ENCODE peak calls at places on chromosomes 1 and 21, in seven cellular contexts. One of them, this sample, is unnamed.

GRCh38 chr1:232149302-232150201 is 480.4 kb downstream of the SIPA1L2 start:
- DNase-seq in non-pigmented ciliary epithelial cell: no peak
- DNase-seq in dorsolateral prefrontal cortex: no peak
- DNase-seq in stimulated activated CD4-positive, alpha-beta T cell treated with anti-CD3 and anti-CD28 coated beads, Interleukin-15, amount 100 ng/mL, for 24 hours: no peak
- DNase-seq in Daoy: peak
- DNase-seq in AG08396: no peak
- DNase-seq in fibroblast of the aortic adventitia: peak
- DNase-seq in this sample: peak

GRCh38 chr1:237851209-237851845 is 39.4 kb downstream of the ZP4 start:
- DNase-seq in AG08396: no peak
- DNase-seq in dorsolateral prefrontal cortex: peak
- DNase-seq in Daoy: peak
- DNase-seq in fibroblast of the aortic adventitia: peak
- DNase-seq in non-pigmented ciliary epithelial cell: no peak
- DNase-seq in stimulated activated CD4-positive, alpha-beta T cell treated with anti-CD3 and anti-CD28 coated beads, Interleukin-15, amount 100 ng/mL, for 24 hours: peak
- DNase-seq in this sample: peak

GRCh38 chr21:45542667-45543370 is 579 bp upstream of the SLC19A1 start:
- DNase-seq in non-pigmented ciliary epithelial cell: no peak
- DNase-seq in Daoy: peak
- DNase-seq in stimulated activated CD4-positive, alpha-beta T cell treated with anti-CD3 and anti-CD28 coated beads, Interleukin-15, amount 100 ng/mL, for 24 hours: no peak
- DNase-seq in dorsolateral prefrontal cortex: peak
- DNase-seq in AG08396: peak
- DNase-seq in fibroblast of the aortic adventitia: no peak
- DNase-seq in this sample: peak

GRCh38 chr1:110390692-110391232 is at the start of gene SLC16A4:
- DNase-seq in Daoy: peak
- DNase-seq in AG08396: peak
- DNase-seq in dorsolateral prefrontal cortex: no peak
- DNase-seq in stimulated activated CD4-positive, alpha-beta T cell treated with anti-CD3 and anti-CD28 coated beads, Interleukin-15, amount 100 ng/mL, for 24 hours: no peak
- DNase-seq in non-pigmented ciliary epithelial cell: peak
- DNase-seq in fibroblast of the aortic adventitia: peak
- DNase-seq in this sample: peak

GRCh38 chr1:21649315-21649714 is 19.8 kb downstream of the RAP1GAP start:
- DNase-seq in non-pigmented ciliary epithelial cell: no peak
- DNase-seq in AG08396: no peak
- DNase-seq in stimulated activated CD4-positive, alpha-beta T cell treated with anti-CD3 and anti-CD28 coated beads, Interleukin-15, amount 100 ng/mL, for 24 hours: no peak
- DNase-seq in Daoy: no peak
- DNase-seq in dorsolateral prefrontal cortex: no peak
- DNase-seq in fibroblast of the aortic adventitia: no peak
- DNase-seq in this sample: no peak

GRCh38 chr21:35825370-35825769 is 235.0 kb downstream of the SETD4 start:
- DNase-seq in non-pigmented ciliary epithelial cell: no peak
- DNase-seq in AG08396: no peak
- DNase-seq in Daoy: no peak
- DNase-seq in dorsolateral prefrontal cortex: no peak
- DNase-seq in stimulated activated CD4-positive, alpha-beta T cell treated with anti-CD3 and anti-CD28 coated beads, Interleukin-15, amount 100 ng/mL, for 24 hours: no peak
- DNase-seq in fibroblast of the aortic adventitia: peak
- DNase-seq in this sample: no peak

GRCh38 chr1:174324493-174324892 is 123.3 kb upstream of the GPR52 start:
- DNase-seq in Daoy: no peak
- DNase-seq in AG08396: no peak
- DNase-seq in dorsolateral prefrontal cortex: no peak
- DNase-seq in stimulated activated CD4-positive, alpha-beta T cell treated with anti-CD3 and anti-CD28 coated beads, Interleukin-15, amount 100 ng/mL, for 24 hours: no peak
- DNase-seq in non-pigmented ciliary epithelial cell: no peak
- DNase-seq in fibroblast of the aortic adventitia: no peak
- DNase-seq in this sample: no peak

GRCh38 chr1:24292887-24293286 is 26.3 kb upstream of the GRHL3 start:
- DNase-seq in dorsolateral prefrontal cortex: no peak
- DNase-seq in fibroblast of the aortic adventitia: no peak
- DNase-seq in stimulated activated CD4-positive, alpha-beta T cell treated with anti-CD3 and anti-CD28 coated beads, Interleukin-15, amount 100 ng/mL, for 24 hours: no peak
- DNase-seq in non-pigmented ciliary epithelial cell: no peak
- DNase-seq in AG08396: no peak
- DNase-seq in Daoy: no peak
- DNase-seq in this sample: no peak

GRCh38 chr1:19949016-19949415 is 25.6 kb upstream of the PLA2G2E start:
- DNase-seq in fibroblast of the aortic adventitia: peak
- DNase-seq in non-pigmented ciliary epithelial cell: peak
- DNase-seq in AG08396: peak
- DNase-seq in Daoy: peak
- DNase-seq in dorsolateral prefrontal cortex: no peak
- DNase-seq in stimulated activated CD4-positive, alpha-beta T cell treated with anti-CD3 and anti-CD28 coated beads, Interleukin-15, amount 100 ng/mL, for 24 hours: no peak
- DNase-seq in this sample: peak

GRCh38 chr1:20184481-20184900 is 1.4 kb upstream of the UBXN10 start:
- DNase-seq in fibroblast of the aortic adventitia: no peak
- DNase-seq in non-pigmented ciliary epithelial cell: no peak
- DNase-seq in dorsolateral prefrontal cortex: peak
- DNase-seq in stimulated activated CD4-positive, alpha-beta T cell treated with anti-CD3 and anti-CD28 coated beads, Interleukin-15, amount 100 ng/mL, for 24 hours: no peak
- DNase-seq in AG08396: no peak
- DNase-seq in Daoy: no peak
- DNase-seq in this sample: no peak

GRCh38 chr1:215146252-215146975 is 63.9 kb downstream of the KCNK2 start:
- DNase-seq in dorsolateral prefrontal cortex: no peak
- DNase-seq in fibroblast of the aortic adventitia: peak
- DNase-seq in non-pigmented ciliary epithelial cell: no peak
- DNase-seq in stimulated activated CD4-positive, alpha-beta T cell treated with anti-CD3 and anti-CD28 coated beads, Interleukin-15, amount 100 ng/mL, for 24 hours: no peak
- DNase-seq in Daoy: peak
- DNase-seq in AG08396: peak
- DNase-seq in this sample: peak

GRCh38 chr1:54378157-54378883 is 27.9 kb downstream of the SSBP3 start:
- DNase-seq in fibroblast of the aortic adventitia: no peak
- DNase-seq in AG08396: no peak
- DNase-seq in dorsolateral prefrontal cortex: no peak
- DNase-seq in stimulated activated CD4-positive, alpha-beta T cell treated with anti-CD3 and anti-CD28 coated beads, Interleukin-15, amount 100 ng/mL, for 24 hours: no peak
- DNase-seq in Daoy: no peak
- DNase-seq in non-pigmented ciliary epithelial cell: no peak
- DNase-seq in this sample: no peak

This sample was measured in adipocyte.